ENCODE peak calls at places on chromosome 1, in six cellular contexts. A is right lobe of liver; V is fibroblast of the conjunctiva; X is naive thymus-derived CD8-positive, alpha-beta T cell; J is effector CD4-positive, alpha-beta T cell; G is NCI-H1092. Y is an unnamed sample.

GRCh38 chr1:5980314-5981008 is 11.8 kb downstream of the NPHP4 start:
- DNase-seq in A (no peak), V (peak; percentile 14), X (no peak), J (no peak), G (no peak), Y (no peak)

GRCh38 chr1:43512681-43513080 is 18.0 kb upstream of the PTPRF start:
- DNase-seq in A (no peak), V (no peak), X (no peak), J (no peak), G (no peak), Y (no peak)

GRCh38 chr1:174764186-174764585 is 235.6 kb upstream of the CACYBP start:
- DNase-seq in A (no peak), V (no peak), X (no peak), J (no peak), G (no peak), Y (no peak)

GRCh38 chr1:103129255-103129654 is 20.9 kb upstream of the COL11A1 start:
- DNase-seq in A (no peak), V (no peak), X (no peak), J (no peak), G (no peak), Y (peak; percentile 17)

GRCh38 chr1:109228167-109228566 is 14.4 kb downstream of the SARS1 start:
- DNase-seq in A (no peak), V (no peak), X (no peak), J (no peak), G (no peak), Y (no peak)

GRCh38 chr1:226635456-226635941 is 86.9 kb downstream of the STUM start:
- DNase-seq in A (peak; percentile 32), V (no peak), X (no peak), J (peak; percentile 30), G (no peak), Y (no peak)

GRCh38 chr1:192809286-192810252 is 730 bp downstream of the RGS2 start:
- DNase-seq in A (no peak), V (no peak), X (peak; percentile 63), J (peak; percentile 32), G (peak; percentile 69), Y (no peak)

GRCh38 chr1:229410692-229411433 is 23.0 kb downstream of the ACTA1 start:
- DNase-seq in A (no peak), V (peak; percentile 5), X (no peak), J (no peak), G (peak; percentile 98), Y (no peak)

GRCh38 chr1:171653796-171654704 is 1.6 kb upstream of the MYOC start:
- DNase-seq in A (peak; percentile 69), V (no peak), X (no peak), J (no peak), G (no peak), Y (no peak)

GRCh38 chr1:101130673-101131072 is 105.1 kb upstream of the DPH5 start:
- DNase-seq in A (no peak), V (no peak), X (no peak), J (no peak), G (no peak), Y (no peak)

GRCh38 chr1:233094269-233094668 is 143.9 kb downstream of the NTPCR start:
- DNase-seq in A (no peak), V (no peak), X (no peak), J (no peak), G (no peak), Y (no peak)

GRCh38 chr1:156856282-156856785 is 2.6 kb downstream of the INSRR start:
- DNase-seq in A (no peak), V (no peak), X (no peak), J (no peak), G (no peak), Y (no peak)

GRCh38 chr1:22949807-22950462 is 22.7 kb downstream of the LACTBL1 start:
- DNase-seq in A (no peak), V (no peak), X (no peak), J (no peak), G (peak; percentile 74), Y (peak; percentile 31)

Y was measured in GM04504.